ENCODE peak calls at places on chromosomes 3 and 15, in eight cellular contexts. One of them, this sample, is unnamed.
A peak's percentile ranks its signal among the peaks of the same experiment; 100 is the strongest.

GRCh38 chr15:32829441-32829840 is 111.6 kb downstream of the GREM1 start:
- DNase-seq in Peyer's patch: no peak
- DNase-seq in astrocyte: no peak
- DNase-seq in PC-3: peak; percentile 40
- DNase-seq in right cardiac atrium: no peak
- DNase-seq in fibroblast of lung: peak; percentile 23
- DNase-seq in osteoblast: no peak
- DNase-seq in ovary: no peak
- DNase-seq in this sample: no peak

GRCh38 chr3:42960282-42960681 is 18.8 kb upstream of the GASK1A start:
- DNase-seq in Peyer's patch: no peak
- DNase-seq in ovary: no peak
- DNase-seq in astrocyte: no peak
- DNase-seq in fibroblast of lung: no peak
- DNase-seq in right cardiac atrium: no peak
- DNase-seq in osteoblast: no peak
- DNase-seq in PC-3: peak; percentile 45
- DNase-seq in this sample: no peak

GRCh38 chr3:166100710-166101109 is 263.5 kb upstream of the BCHE start:
- DNase-seq in fibroblast of lung: no peak
- DNase-seq in right cardiac atrium: no peak
- DNase-seq in PC-3: no peak
- DNase-seq in ovary: no peak
- DNase-seq in osteoblast: no peak
- DNase-seq in astrocyte: peak; percentile 4
- DNase-seq in Peyer's patch: no peak
- DNase-seq in this sample: no peak

GRCh38 chr15:57406040-57406772 is 29.9 kb downstream of the CGNL1 start:
- DNase-seq in right cardiac atrium: no peak
- DNase-seq in astrocyte: no peak
- DNase-seq in fibroblast of lung: peak; percentile 38
- DNase-seq in Peyer's patch: no peak
- DNase-seq in PC-3: no peak
- DNase-seq in ovary: no peak
- DNase-seq in osteoblast: no peak
- DNase-seq in this sample: no peak

GRCh38 chr15:90062023-90062728 is 40.1 kb downstream of the IDH2 start:
- DNase-seq in ovary: peak; percentile 74
- DNase-seq in astrocyte: no peak
- DNase-seq in PC-3: peak; percentile 19
- DNase-seq in fibroblast of lung: peak; percentile 13
- DNase-seq in right cardiac atrium: peak; percentile 87
- DNase-seq in Peyer's patch: peak; percentile 88
- DNase-seq in osteoblast: no peak
- DNase-seq in this sample: peak; percentile 36

GRCh38 chr15:69697913-69698312 is 245.3 kb downstream of the RPLP1 start:
- DNase-seq in fibroblast of lung: no peak
- DNase-seq in right cardiac atrium: peak; percentile 68
- DNase-seq in ovary: no peak
- DNase-seq in osteoblast: no peak
- DNase-seq in Peyer's patch: no peak
- DNase-seq in astrocyte: no peak
- DNase-seq in PC-3: no peak
- DNase-seq in this sample: no peak

GRCh38 chr3:189331002-189331418 is 159.2 kb downstream of the TPRG1 start:
- DNase-seq in right cardiac atrium: no peak
- DNase-seq in Peyer's patch: no peak
- DNase-seq in fibroblast of lung: no peak
- DNase-seq in ovary: no peak
- DNase-seq in PC-3: no peak
- DNase-seq in astrocyte: no peak
- DNase-seq in osteoblast: no peak
- DNase-seq in this sample: no peak

GRCh38 chr15:87874896-87875661 is 381.5 kb downstream of the NTRK3 start:
- DNase-seq in Peyer's patch: no peak
- DNase-seq in ovary: no peak
- DNase-seq in right cardiac atrium: peak; percentile 31
- DNase-seq in PC-3: no peak
- DNase-seq in astrocyte: peak; percentile 72
- DNase-seq in fibroblast of lung: peak; percentile 35
- DNase-seq in osteoblast: no peak
- DNase-seq in this sample: no peak

GRCh38 chr3:23497156-23497555 is 294.0 kb downstream of the UBE2E2 start:
- DNase-seq in PC-3: no peak
- DNase-seq in astrocyte: no peak
- DNase-seq in Peyer's patch: no peak
- DNase-seq in osteoblast: no peak
- DNase-seq in ovary: no peak
- DNase-seq in right cardiac atrium: no peak
- DNase-seq in fibroblast of lung: no peak
- DNase-seq in this sample: no peak

GRCh38 chr15:74209997-74210573 is 7.5 kb upstream of the STRA6 start:
- DNase-seq in ovary: no peak
- DNase-seq in astrocyte: peak; percentile 99
- DNase-seq in right cardiac atrium: peak; percentile 58
- DNase-seq in Peyer's patch: no peak
- DNase-seq in PC-3: no peak
- DNase-seq in fibroblast of lung: peak; percentile 71
- DNase-seq in osteoblast: peak; percentile 91
- DNase-seq in this sample: no peak

GRCh38 chr15:74212494-74212893 is 9.9 kb upstream of the STRA6 start:
- DNase-seq in osteoblast: peak; percentile 32
- DNase-seq in astrocyte: no peak
- DNase-seq in ovary: no peak
- DNase-seq in PC-3: no peak
- DNase-seq in fibroblast of lung: no peak
- DNase-seq in Peyer's patch: no peak
- DNase-seq in right cardiac atrium: peak; percentile 18
- DNase-seq in this sample: no peak

GRCh38 chr15:74209560-74209958 is 7.0 kb upstream of the STRA6 start:
- DNase-seq in fibroblast of lung: no peak
- DNase-seq in osteoblast: no peak
- DNase-seq in astrocyte: no peak
- DNase-seq in Peyer's patch: no peak
- DNase-seq in right cardiac atrium: peak; percentile 20
- DNase-seq in ovary: no peak
- DNase-seq in PC-3: no peak
- DNase-seq in this sample: no peak

GRCh38 chr15:74210729-74211128 is 8.1 kb upstream of the STRA6 start:
- DNase-seq in fibroblast of lung: no peak
- DNase-seq in Peyer's patch: no peak
- DNase-seq in astrocyte: no peak
- DNase-seq in PC-3: no peak
- DNase-seq in ovary: no peak
- DNase-seq in osteoblast: peak; percentile 81
- DNase-seq in right cardiac atrium: no peak
- DNase-seq in this sample: no peak

DNA sequence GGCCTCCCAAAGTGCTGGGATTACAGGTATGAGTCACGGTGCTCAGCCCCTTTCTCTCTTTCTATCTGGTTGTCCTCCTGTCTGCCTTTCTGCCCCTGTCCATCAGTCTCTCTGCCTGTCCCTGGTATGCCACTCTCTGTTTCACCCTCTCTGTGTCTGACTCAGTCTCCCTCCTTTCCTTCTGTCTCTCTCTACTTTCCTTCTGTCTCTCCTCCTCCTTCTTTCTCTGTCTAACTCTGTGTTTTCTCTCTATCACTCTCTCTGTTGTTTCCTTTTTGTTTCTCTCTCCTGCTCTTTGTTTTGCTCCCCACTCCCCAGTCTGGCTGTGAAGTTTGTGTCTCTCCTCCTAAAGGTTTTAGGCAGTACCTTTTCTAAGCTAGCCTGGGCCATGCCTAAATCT is 9.1 kb upstream of the STRA6 start:
- DNase-seq in ovary: no peak
- DNase-seq in fibroblast of lung: no peak
- DNase-seq in right cardiac atrium: no peak
- DNase-seq in astrocyte: no peak
- DNase-seq in Peyer's patch: no peak
- DNase-seq in PC-3: no peak
- DNase-seq in osteoblast: peak; percentile 23
- DNase-seq in this sample: no peak
- H3K27me3 ChIP-seq in ovary: no peaks in the 10 kb centered on the region
- H3K27me3 ChIP-seq in fibroblast of lung: peaks cover 5% of the 10 kb centered on the region
- H3K27me3 ChIP-seq in right cardiac atrium: no peaks in the 10 kb centered on the region
- H3K27me3 ChIP-seq in astrocyte: no peaks in the 10 kb centered on the region
- H3K27me3 ChIP-seq in Peyer's patch: no peaks in the 10 kb centered on the region
- H3K27me3 ChIP-seq in PC-3: no peaks in the 10 kb centered on the region
- H3K27me3 ChIP-seq in osteoblast: no peaks in the 10 kb centered on the region
- H3K27me3 ChIP-seq in this sample: no peaks in the 10 kb centered on the region

GRCh38 chr15:51751687-51752683 is 588 bp downstream of the TMOD2 start:
- DNase-seq in osteoblast: peak; percentile 86
- DNase-seq in ovary: peak; percentile 47
- DNase-seq in Peyer's patch: peak; percentile 56
- DNase-seq in PC-3: peak; percentile 34
- DNase-seq in astrocyte: no peak
- DNase-seq in right cardiac atrium: peak; percentile 73
- DNase-seq in fibroblast of lung: peak; percentile 35
- DNase-seq in this sample: no peak

GRCh38 chr15:51750186-51750585 is 1.2 kb upstream of the TMOD2 start:
- DNase-seq in fibroblast of lung: no peak
- DNase-seq in osteoblast: no peak
- DNase-seq in ovary: no peak
- DNase-seq in right cardiac atrium: no peak
- DNase-seq in Peyer's patch: no peak
- DNase-seq in astrocyte: no peak
- DNase-seq in PC-3: no peak
- DNase-seq in this sample: no peak

GRCh38 chr15:51754267-51754666 is 2.9 kb downstream of the TMOD2 start:
- DNase-seq in ovary: no peak
- DNase-seq in PC-3: no peak
- DNase-seq in osteoblast: no peak
- DNase-seq in Peyer's patch: no peak
- DNase-seq in fibroblast of lung: no peak
- DNase-seq in right cardiac atrium: no peak
- DNase-seq in astrocyte: no peak
- DNase-seq in this sample: no peak

GRCh38 chr15:51750942-51751686 is at the start of gene TMOD2:
- DNase-seq in ovary: peak; percentile 63
- DNase-seq in Peyer's patch: peak; percentile 78
- DNase-seq in PC-3: peak; percentile 45
- DNase-seq in osteoblast: peak; percentile 82
- DNase-seq in fibroblast of lung: peak; percentile 29
- DNase-seq in right cardiac atrium: peak; percentile 86
- DNase-seq in astrocyte: no peak
- DNase-seq in this sample: peak; percentile 47

GRCh38 chr15:51752918-51753317 is 1.5 kb downstream of the TMOD2 start:
- DNase-seq in Peyer's patch: no peak
- DNase-seq in right cardiac atrium: no peak
- DNase-seq in astrocyte: no peak
- DNase-seq in ovary: no peak
- DNase-seq in PC-3: no peak
- DNase-seq in fibroblast of lung: no peak
- DNase-seq in osteoblast: no peak
- DNase-seq in this sample: no peak
- H3K27me3 ChIP-seq in Peyer's patch: no peaks in the 10 kb centered on the region
- H3K27me3 ChIP-seq in right cardiac atrium: no peaks in the 10 kb centered on the region
- H3K27me3 ChIP-seq in astrocyte: peaks cover 33% of the 10 kb centered on the region
- H3K27me3 ChIP-seq in ovary: no peaks in the 10 kb centered on the region
- H3K27me3 ChIP-seq in PC-3: peaks cover 12% of the 10 kb centered on the region
- H3K27me3 ChIP-seq in fibroblast of lung: peaks cover 20% of the 10 kb centered on the region
- H3K27me3 ChIP-seq in osteoblast: peaks cover 40% of the 10 kb centered on the region
- H3K27me3 ChIP-seq in this sample: no peaks in the 10 kb centered on the region

DNA sequence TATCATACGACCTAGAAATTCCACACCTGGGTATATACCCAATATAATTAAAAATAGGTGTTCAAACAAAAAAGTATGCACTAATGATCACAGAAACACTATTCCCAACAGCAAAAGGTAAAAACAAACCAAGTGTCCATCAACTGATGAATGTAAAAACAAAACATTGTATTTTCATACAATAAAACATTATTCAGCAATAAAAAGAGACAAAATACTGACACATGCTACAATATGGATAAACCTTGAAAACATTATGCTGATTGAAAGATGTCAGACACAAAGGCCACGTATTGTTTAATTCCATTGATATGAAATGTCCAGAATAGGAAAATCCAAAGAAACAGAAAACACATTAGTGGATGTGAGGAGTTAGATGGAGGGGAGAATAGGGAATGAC is 71.0 kb downstream of the RPL22L1 start:
- DNase-seq in osteoblast: no peak
- DNase-seq in PC-3: no peak
- DNase-seq in Peyer's patch: no peak
- DNase-seq in right cardiac atrium: no peak
- DNase-seq in astrocyte: no peak
- DNase-seq in fibroblast of lung: no peak
- DNase-seq in ovary: no peak
- DNase-seq in this sample: no peak
- H3K27me3 ChIP-seq in osteoblast: no peaks in the 10 kb centered on the region
- H3K27me3 ChIP-seq in PC-3: no peaks in the 10 kb centered on the region
- H3K27me3 ChIP-seq in Peyer's patch: no peaks in the 10 kb centered on the region
- H3K27me3 ChIP-seq in right cardiac atrium: no peaks in the 10 kb centered on the region
- H3K27me3 ChIP-seq in astrocyte: no peaks in the 10 kb centered on the region
- H3K27me3 ChIP-seq in fibroblast of lung: no peaks in the 10 kb centered on the region
- H3K27me3 ChIP-seq in ovary: no peaks in the 10 kb centered on the region
- H3K27me3 ChIP-seq in this sample: peaks cover 1% of the 10 kb centered on the region

GRCh38 chr3:62371032-62371734 is 2.2 kb downstream of the FEZF2 start:
- DNase-seq in PC-3: no peak
- DNase-seq in osteoblast: no peak
- DNase-seq in astrocyte: no peak
- DNase-seq in ovary: no peak
- DNase-seq in fibroblast of lung: no peak
- DNase-seq in right cardiac atrium: no peak
- DNase-seq in Peyer's patch: no peak
- DNase-seq in this sample: no peak

GRCh38 chr3:62371735-62372591 is 1.4 kb downstream of the FEZF2 start:
- DNase-seq in astrocyte: no peak
- DNase-seq in osteoblast: no peak
- DNase-seq in right cardiac atrium: no peak
- DNase-seq in PC-3: no peak
- DNase-seq in Peyer's patch: no peak
- DNase-seq in ovary: no peak
- DNase-seq in fibroblast of lung: no peak
- DNase-seq in this sample: no peak

GRCh38 chr3:62373714-62374333 is 474 bp upstream of the FEZF2 start:
- DNase-seq in fibroblast of lung: no peak
- DNase-seq in PC-3: no peak
- DNase-seq in osteoblast: no peak
- DNase-seq in astrocyte: no peak
- DNase-seq in ovary: no peak
- DNase-seq in Peyer's patch: no peak
- DNase-seq in right cardiac atrium: no peak
- DNase-seq in this sample: no peak

GRCh38 chr3:62373215-62373614 is at the start of gene FEZF2:
- DNase-seq in osteoblast: no peak
- DNase-seq in astrocyte: no peak
- DNase-seq in ovary: no peak
- DNase-seq in PC-3: no peak
- DNase-seq in fibroblast of lung: no peak
- DNase-seq in Peyer's patch: no peak
- DNase-seq in right cardiac atrium: no peak
- DNase-seq in this sample: no peak

DNA sequence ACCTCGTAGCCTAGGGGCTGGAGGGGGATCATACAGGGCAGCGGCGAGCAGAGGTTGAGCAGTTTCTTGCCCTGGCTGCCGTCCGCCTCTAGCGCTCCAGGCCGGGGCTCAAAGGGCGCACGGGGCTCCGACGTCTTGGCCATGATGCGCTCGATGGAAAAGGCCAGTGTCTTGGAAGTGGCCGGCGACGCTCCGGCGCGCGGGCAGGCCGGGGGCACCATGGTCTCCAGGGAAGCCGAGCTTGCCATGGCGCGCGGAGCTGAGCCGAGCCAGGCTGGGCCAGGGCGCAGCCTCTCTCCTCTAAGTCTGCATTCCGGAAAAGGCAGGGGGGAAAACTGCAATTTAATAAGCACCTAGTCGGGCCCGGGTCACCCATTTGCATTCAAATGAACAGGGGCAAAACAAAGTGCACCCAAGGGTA is 719 bp downstream of the FEZF2 start:
- DNase-seq in Peyer's patch: no peak
- DNase-seq in ovary: no peak
- DNase-seq in osteoblast: no peak
- DNase-seq in right cardiac atrium: no peak
- DNase-seq in PC-3: no peak
- DNase-seq in fibroblast of lung: no peak
- DNase-seq in astrocyte: no peak
- DNase-seq in this sample: no peak
- H3K27me3 ChIP-seq in Peyer's patch: no peaks in the 10 kb centered on the region
- H3K27me3 ChIP-seq in ovary: peaks cover 2% of the 10 kb centered on the region
- H3K27me3 ChIP-seq in osteoblast: peaks cover 98% of the 10 kb centered on the region
- H3K27me3 ChIP-seq in right cardiac atrium: no peaks in the 10 kb centered on the region
- H3K27me3 ChIP-seq in PC-3: peaks cover 30% of the 10 kb centered on the region
- H3K27me3 ChIP-seq in fibroblast of lung: peaks cover 96% of the 10 kb centered on the region
- H3K27me3 ChIP-seq in astrocyte: peaks cover 94% of the 10 kb centered on the region
- H3K27me3 ChIP-seq in this sample: peaks cover 39% of the 10 kb centered on the region

This sample was measured in CD8-positive, alpha-beta T cell.